ENCODE peak calls at places on chromosome 19, in six cellular contexts. A is PC-3, K is neural progenitor cell, C is GM23248, R is HCT116, P is SK-N-SH. H is an unnamed sample.

GRCh38 chr19:33444993-33445751 is 71.7 kb downstream of the CEBPG start:
- DNase-seq in A (no peak), K (no peak), C (peak; percentile 53), R (no peak), P (no peak), H (no peak)

GRCh38 chr19:7982651-7983099 is 22.8 kb downstream of the ELAVL1 start:
- DNase-seq in A (no peak), K (no peak), C (no peak), R (no peak), P (no peak), H (no peak)

GRCh38 chr19:28727133-28727834 is 485.7 kb downstream of the UQCRFS1 start:
- DNase-seq in A (no peak), K (peak; percentile 43), C (peak; percentile 32), R (no peak), P (peak; percentile 65), H (no peak)

GRCh38 chr19:17333611-17334413 is 843 bp downstream of the ANO8 start:
- DNase-seq in A (peak; percentile 88), K (peak; percentile 50), C (peak; percentile 91), R (peak; percentile 71), P (no peak), H (peak; percentile 43)

GRCh38 chr19:47885067-47885463 is 1.1 kb downstream of the SULT2A1 start:
- DNase-seq in A (no peak), K (no peak), C (no peak), R (no peak), P (no peak), H (no peak)

GRCh38 chr19:33795370-33796163 is 1.1 kb upstream of the KCTD15 start:
- DNase-seq in A (peak; percentile 70), K (peak; percentile 97), C (peak; percentile 92), R (no peak), P (peak; percentile 96), H (no peak)

GRCh38 chr19:35883920-35884319 is 15.5 kb downstream of the APLP1 start:
- DNase-seq in A (no peak), K (no peak), C (no peak), R (no peak), P (no peak), H (no peak)

GRCh38 chr19:48962029-48962848 is 2.9 kb upstream of the FTL start:
- DNase-seq in A (peak; percentile 18), K (no peak), C (peak; percentile 59), R (no peak), P (no peak), H (peak; percentile 59)

GRCh38 chr19:17721821-17722220 is 2.5 kb downstream of the MAP1S start:
- DNase-seq in A (peak; percentile 19), K (no peak), C (peak; percentile 95), R (no peak), P (no peak), H (no peak)

GRCh38 chr19:4910594-4911273 is 1.4 kb downstream of the UHRF1 start:
- DNase-seq in A (peak; percentile 80), K (peak; percentile 41), C (peak; percentile 68), R (no peak), P (peak; percentile 62), H (no peak)

GRCh38 chr19:30577551-30578090 is 205.4 kb downstream of the ZNF536 start:
- DNase-seq in A (no peak), K (no peak), C (no peak), R (no peak), P (no peak), H (no peak)

GRCh38 chr19:5621945-5622464 is 571 bp downstream of the SAFB2 start:
- DNase-seq in A (peak; percentile 42), K (peak; percentile 29), C (peak; percentile 60), R (no peak), P (peak; percentile 29), H (peak; percentile 17)

GRCh38 chr19:42115219-42115618 is 17.0 kb downstream of the POU2F2 start:
- DNase-seq in A (no peak), K (no peak), C (peak; percentile 40), R (no peak), P (no peak), H (no peak)

GRCh38 chr19:31154021-31154420 is 195.2 kb downstream of the TSHZ3 start:
- DNase-seq in A (peak; percentile 59), K (no peak), C (peak; percentile 24), R (no peak), P (no peak), H (no peak)

GRCh38 chr19:42469311-42470239 is 26.8 kb upstream of the CXCL17 start:
- DNase-seq in A (no peak), K (no peak), C (peak; percentile 19), R (no peak), P (no peak), H (no peak)

GRCh38 chr19:6590458-6591319 is at the start of gene CD70:
- DNase-seq in A (no peak), K (peak; percentile 80), C (peak; percentile 38), R (no peak), P (no peak), H (peak; percentile 94)

GRCh38 chr19:5961969-5962945 is 15.7 kb downstream of the RANBP3 start:
- DNase-seq in A (peak; percentile 74), K (no peak), C (peak; percentile 78), R (no peak), P (no peak), H (no peak)

GRCh38 chr19:49415102-49415809 is 8.0 kb downstream of the PTH2 start:
- DNase-seq in A (no peak), K (no peak), C (peak; percentile 45), R (no peak), P (no peak), H (no peak)

GRCh38 chr19:2097330-2098327 is 914 bp downstream of the IZUMO4 start:
- DNase-seq in A (no peak), K (peak; percentile 23), C (peak; percentile 14), R (no peak), P (no peak), H (peak; percentile 84)

GRCh38 chr19:6071103-6071485 is 39.2 kb downstream of the RFX2 start:
- DNase-seq in A (peak; percentile 15), K (no peak), C (peak; percentile 91), R (no peak), P (no peak), H (no peak)

GRCh38 chr19:3868770-3869456 is at the start of gene ZFR2:
- DNase-seq in A (no peak), K (peak; percentile 80), C (no peak), R (peak; percentile 36), P (peak; percentile 86), H (no peak)

GRCh38 chr19:4722671-4723464 is 774 bp downstream of the DPP9 start:
- DNase-seq in A (peak; percentile 42), K (peak; percentile 10), C (peak; percentile 87), R (no peak), P (no peak), H (peak; percentile 50)

GRCh38 chr19:10262771-10263170 is 8.1 kb upstream of the ICAM1 start:
- DNase-seq in A (peak; percentile 32), K (no peak), C (peak; percentile 40), R (no peak), P (no peak), H (no peak)

GRCh38 chr19:42110658-42111057 is 21.6 kb downstream of the POU2F2 start:
- DNase-seq in A (no peak), K (no peak), C (no peak), R (no peak), P (no peak), H (no peak)

GRCh38 chr19:47371269-47371668 is 22.2 kb downstream of the DHX34 start:
- DNase-seq in A (no peak), K (no peak), C (no peak), R (no peak), P (no peak), H (no peak)

GRCh38 chr19:2040647-2041435 is 10.2 kb downstream of the MKNK2 start:
- DNase-seq in A (no peak), K (no peak), C (no peak), R (no peak), P (no peak), H (no peak)

GRCh38 chr19:8396563-8397203 is 6.5 kb downstream of the RAB11B start:
- DNase-seq in A (peak; percentile 72), K (peak; percentile 67), C (peak; percentile 77), R (no peak), P (peak; percentile 86), H (peak; percentile 84)

DNA sequence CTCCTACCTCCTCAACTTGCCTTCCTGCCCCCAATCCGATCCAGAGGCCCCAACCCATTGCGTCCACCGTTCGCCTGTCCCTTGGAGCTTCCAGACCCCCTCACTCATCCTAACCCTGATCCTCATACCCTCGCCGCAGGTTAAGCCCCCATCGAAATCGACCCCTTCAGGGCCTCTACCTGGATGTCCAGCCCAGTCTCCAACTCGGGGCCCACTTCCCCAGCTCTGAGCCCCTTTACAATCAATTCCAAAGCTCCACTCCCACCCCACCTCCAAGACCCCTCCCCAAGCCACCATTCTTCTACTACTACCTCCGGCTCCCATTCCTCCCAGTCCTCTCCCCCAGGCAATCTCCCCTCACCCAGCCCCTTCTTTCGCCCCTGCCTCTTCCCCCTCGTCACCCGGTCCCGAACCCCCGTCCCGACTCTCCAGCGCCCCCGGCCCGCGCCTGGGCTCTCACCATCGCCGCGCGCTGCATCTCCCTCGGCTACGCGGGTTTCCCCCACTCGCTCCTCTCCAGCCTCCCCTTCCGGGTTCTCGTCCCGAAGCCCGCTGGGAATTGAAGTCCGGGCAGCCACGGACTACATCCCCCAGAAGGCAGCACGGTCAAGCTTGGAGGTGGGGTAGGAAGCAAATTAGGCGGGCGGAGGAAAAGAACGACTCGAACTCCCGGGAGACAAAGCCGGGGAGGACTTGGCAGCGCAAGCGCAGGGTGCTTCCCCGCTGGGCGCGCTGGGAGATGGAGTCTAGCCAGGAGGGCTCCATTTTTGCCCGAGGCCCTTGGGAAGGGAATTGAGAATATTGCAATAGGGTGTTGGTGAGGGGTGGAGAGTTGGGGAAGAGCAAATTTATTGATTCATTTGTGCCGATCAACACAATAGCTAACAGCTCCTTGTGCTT is at the start of gene FBXO46:
- DNase-seq in A (peak; percentile 95), K (peak; percentile 98), C (peak; percentile 99), R (peak; percentile 96), P (peak; percentile 97), H (peak; percentile 96)
- H3K9ac ChIP-seq in A (peak within 1 kb of the TSS; percentile 87), K (peak within 1 kb of the TSS; percentile 66), C (peak within 1 kb of the TSS; percentile 87), R (peak within 1 kb of the TSS; percentile 96), P (peak within 1 kb of the TSS; percentile 81), H (peak within 1 kb of the TSS; percentile 82)

GRCh38 chr19:782195-783043 is 14.8 kb upstream of the PTBP1 start:
- DNase-seq in A (peak; percentile 86), K (peak; percentile 83), C (peak; percentile 65), R (no peak), P (no peak), H (no peak)
- H3K4me1 ChIP-seq in A (peaks cover 12% of the 10 kb centered on the region), K (peaks cover 18% of the 10 kb centered on the region), C (peaks cover 17% of the 10 kb centered on the region), R (peaks cover 30% of the 10 kb centered on the region), P (peaks cover 6% of the 10 kb centered on the region), H (no peaks in the 10 kb centered on the region)

DNA sequence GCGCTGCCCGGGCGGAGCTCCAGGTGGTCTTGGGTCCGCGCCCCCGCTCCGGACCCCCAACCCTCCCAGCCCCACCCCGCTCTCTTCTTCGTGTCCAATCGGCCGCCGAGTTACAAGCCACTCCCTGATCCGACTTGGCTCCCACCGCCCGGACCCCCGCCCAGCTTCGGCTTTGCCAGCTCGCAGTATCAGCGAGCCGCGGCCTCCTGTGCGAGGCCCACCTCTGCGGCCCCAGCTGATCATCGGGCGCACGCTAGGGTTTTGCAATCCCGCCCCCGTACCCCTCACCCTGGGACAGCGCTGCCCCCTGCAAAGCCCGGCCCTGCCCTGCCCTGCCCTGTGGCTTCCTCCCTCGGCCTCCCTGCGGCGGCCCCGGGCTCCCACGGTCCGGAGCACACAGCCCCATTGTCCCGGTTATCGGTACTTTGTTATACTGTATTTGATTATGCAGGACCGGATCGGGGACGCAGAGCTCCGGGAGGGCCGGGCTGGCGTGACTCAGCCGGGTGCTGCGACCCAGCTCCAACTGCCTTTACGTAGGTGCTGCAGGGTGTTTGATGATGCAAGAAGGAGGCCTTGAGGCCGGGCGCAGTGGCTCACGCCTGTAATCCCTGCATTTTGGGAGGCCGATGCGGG is 597 bp upstream of the LPAR2 start:
- DNase-seq in A (peak; percentile 84), K (peak; percentile 95), C (peak; percentile 16), R (peak; percentile 61), P (peak; percentile 95), H (no peak)
- TF ChIP-seq EZH2phosphoT487 in A (no peak), K (no peak), C (no peak), R (no peak), P (no peak), H (no peak)

GRCh38 chr19:14347999-14348889 is 33.0 kb upstream of the ADGRE5 start:
- DNase-seq in A (peak; percentile 75), K (peak; percentile 79), C (peak; percentile 71), R (no peak), P (peak; percentile 95), H (peak; percentile 13)
- H3K9ac ChIP-seq in A (peak overlapping the region; percentile 62), K (no peak overlapping the region), C (peak overlapping the region; percentile 33), R (peak overlapping the region; percentile 54), P (no peak overlapping the region), H (no peak overlapping the region)

H was measured in MM.1S.